ENCODE peak calls at places on chromosomes 4 and X, in ten cellular contexts. V is GM12878; Z is effector memory CD4-positive, alpha-beta T cell; Y is GM23248; L is sigmoid colon; F is H9; O is A549; E is tibial artery; B is right lobe of liver; H is Peyer's patch. J is an unnamed sample. For H3K4me1, the result is how much of the 10 kb centered on the place peaks cover.

GRCh38 chr4:173766231-173766630 is 236.2 kb upstream of the HAND2 start:
- DNase-seq in H (no peak), E (no peak), Y (no peak), B (no peak), L (no peak), F (no peak), V (no peak), O (no peak), Z (no peak), J (no peak)

GRCh38 chrX:25810202-25810601 is 327.9 kb upstream of the MAGEB18 start:
- DNase-seq in F (no peak), H (no peak), B (no peak), E (no peak), Z (no peak), Y (peak), V (no peak), O (no peak), L (no peak), J (no peak)

GRCh38 chr4:88569944-88570455 is 22.3 kb upstream of the HERC3 start:
- DNase-seq in Z (no peak), L (no peak), B (no peak), O (no peak), F (no peak), E (no peak), H (no peak), V (no peak), Y (peak), J (no peak)

GRCh38 chr4:7398104-7398423 is 36.7 kb downstream of the PSAPL1 start:
- DNase-seq in Y (no peak), B (no peak), Z (no peak), O (no peak), V (no peak), H (no peak), L (peak), F (no peak), E (peak), J (no peak)

GRCh38 chr4:102469806-102470205 is 31.4 kb upstream of the NFKB1 start:
- DNase-seq in E (no peak), Z (no peak), F (no peak), B (no peak), O (no peak), L (no peak), H (no peak), V (no peak), Y (no peak), J (no peak)

GRCh38 chr4:114597410-114598115 is 1.0 kb upstream of the UGT8 start:
- DNase-seq in V (no peak), O (no peak), E (no peak), Z (no peak), L (no peak), F (no peak), Y (no peak), B (no peak), H (no peak), J (no peak)

GRCh38 chrX:111168314-111168713 is 72.3 kb downstream of the PAK3 start:
- DNase-seq in Z (no peak), E (no peak), V (no peak), B (no peak), Y (peak), L (no peak), O (no peak), H (no peak), F (peak), J (no peak)

GRCh38 chr4:35950442-35950841 is 293.9 kb downstream of the ARAP2 start:
- DNase-seq in F (no peak), V (no peak), L (no peak), O (no peak), Y (no peak), E (no peak), Z (no peak), H (no peak), B (no peak), J (no peak)

GRCh38 chr4:17385403-17385802 is 126.5 kb downstream of the QDPR start:
- DNase-seq in V (peak), Y (peak), Z (no peak), F (no peak), L (no peak), B (peak), H (no peak), E (no peak), O (no peak), J (no peak)

GRCh38 chr4:149605601-149606378 is 209.9 kb downstream of the IQCM start:
- DNase-seq in H (no peak), Z (no peak), Y (peak), V (no peak), F (no peak), O (no peak), L (no peak), E (no peak), B (no peak), J (no peak)

GRCh38 chr4:151403656-151404055 is 5.3 kb upstream of the FHIP1A start:
- DNase-seq in L (no peak), V (no peak), F (no peak), O (no peak), Y (no peak), H (no peak), Z (no peak), E (no peak), B (no peak), J (no peak)

GRCh38 chr4:186852964-186853391 is 129.3 kb upstream of the FAT1 start:
- DNase-seq in B (no peak), V (no peak), L (no peak), E (no peak), H (no peak), F (no peak), Y (no peak), Z (no peak), O (no peak), J (no peak)

GRCh38 chr4:31086771-31087330 is 366.7 kb downstream of the PCDH7 start:
- DNase-seq in H (no peak), Z (no peak), L (no peak), Y (no peak), B (no peak), V (no peak), O (no peak), E (no peak), F (no peak), J (no peak)

GRCh38 chrX:12956704-12957541 is 18.0 kb upstream of the TMSB4X start:
- DNase-seq in V (peak), O (peak), Z (peak), H (peak), E (no peak), L (no peak), B (no peak), F (no peak), Y (peak), J (no peak)

GRCh38 chr4:8179074-8179473 is 20.0 kb upstream of the SH3TC1 start:
- DNase-seq in L (no peak), Y (no peak), H (no peak), Z (no peak), F (no peak), E (no peak), V (no peak), B (no peak), O (no peak), J (no peak)

GRCh38 chr4:74095886-74096264 is 3.1 kb downstream of the CXCL2 start:
- DNase-seq in Y (no peak), B (no peak), O (no peak), F (no peak), L (no peak), V (no peak), H (no peak), Z (no peak), E (no peak), J (no peak)

GRCh38 chr4:173191623-173192041 is 23.0 kb downstream of the GALNT7 start:
- DNase-seq in H (no peak), Y (peak), O (no peak), Z (no peak), V (no peak), B (no peak), L (no peak), E (no peak), F (no peak), J (no peak)

GRCh38 chrX:97074400-97074799 is 190.7 kb downstream of the RPA4 start:
- DNase-seq in V (no peak), O (no peak), E (no peak), F (no peak), H (no peak), Y (peak), Z (no peak), B (no peak), L (no peak), J (no peak)

GRCh38 chr4:123995939-123996338 is 599.3 kb downstream of the SPRY1 start:
- DNase-seq in V (no peak), F (no peak), O (no peak), L (no peak), E (no peak), Y (peak), H (no peak), B (no peak), Z (no peak), J (no peak)

GRCh38 chrX:50920132-50920531 is 9.6 kb downstream of the BMP15 start:
- DNase-seq in L (no peak), B (no peak), V (no peak), H (no peak), E (no peak), Y (peak), Z (no peak), O (no peak), F (no peak), J (no peak)

GRCh38 chr4:102222838-102223237 is 122.4 kb downstream of the SLC39A8 start:
- DNase-seq in B (no peak), V (no peak), Y (no peak), F (no peak), L (no peak), E (no peak), Z (no peak), H (no peak), O (no peak), J (no peak)

GRCh38 chr4:154466336-154466735 is 25.3 kb downstream of the DCHS2 start:
- DNase-seq in F (no peak), B (no peak), L (no peak), O (no peak), Z (no peak), H (no peak), Y (no peak), V (no peak), E (no peak), J (no peak)

GRCh38 chr4:8305851-8306361 is 36.4 kb downstream of the HTRA3 start:
- DNase-seq in H (no peak), F (peak), Y (no peak), B (peak), O (no peak), E (peak), V (no peak), Z (no peak), L (peak), J (peak)

GRCh38 chrX:151970661-151971060 is 3.8 kb downstream of the GABRE start:
- DNase-seq in Z (no peak), F (no peak), E (peak), B (peak), V (no peak), H (no peak), Y (peak), L (peak), O (peak), J (peak)

GRCh38 chrX:45063319-45064095 is 137.2 kb downstream of the DIPK2B start:
- DNase-seq in Z (no peak), F (no peak), H (no peak), V (no peak), Y (no peak), O (no peak), L (no peak), E (no peak), B (peak), J (peak)

GRCh38 chr4:39526810-39527295 is 386 bp downstream of the UGDH start:
- DNase-seq in H (peak), Z (no peak), E (no peak), B (no peak), Y (no peak), V (no peak), O (no peak), L (no peak), F (no peak), J (no peak)

GRCh38 chr4:19729873-19730735 is 521.6 kb upstream of the SLIT2 start:
- DNase-seq in Y (peak), V (no peak), F (no peak), Z (no peak), L (no peak), H (no peak), O (no peak), B (no peak), E (no peak), J (no peak)

GRCh38 chr4:16764622-16765021 is 133.8 kb downstream of the LDB2 start:
- DNase-seq in B (no peak), H (no peak), F (peak), L (no peak), Y (peak), O (no peak), V (no peak), E (no peak), Z (no peak), J (no peak)

GRCh38 chrX:121336831-121337421 is 289.5 kb downstream of the GLUD2 start:
- DNase-seq in Y (no peak), B (no peak), Z (no peak), V (no peak), O (no peak), L (no peak), H (no peak), E (no peak), F (no peak), J (no peak)

GRCh38 chr4:22339491-22339890 is 176.4 kb downstream of the ADGRA3 start:
- DNase-seq in Y (no peak), V (no peak), L (no peak), O (no peak), E (no peak), H (no peak), Z (no peak), B (no peak), F (no peak), J (no peak)

GRCh38 chr4:163166041-163166579 is 580 bp downstream of the NAF1 start:
- DNase-seq in Y (peak), Z (peak), L (peak), F (peak), E (peak), O (peak), H (peak), V (no peak), B (peak), J (peak)

GRCh38 chrX:138756234-138756633 is 44.7 kb upstream of the FGF13 start:
- DNase-seq in H (no peak), E (peak), F (peak), Z (no peak), V (no peak), O (no peak), B (no peak), Y (peak), L (no peak), J (peak)

GRCh38 chrX:17511556-17511955 is 136.6 kb downstream of the NHS start:
- DNase-seq in B (no peak), H (no peak), Y (peak), Z (no peak), V (no peak), F (no peak), L (no peak), O (no peak), E (no peak), J (no peak)

GRCh38 chrX:23505531-23506303 is 161.6 kb upstream of the PRDX4 start:
- DNase-seq in L (no peak), O (no peak), F (peak), E (no peak), B (no peak), V (no peak), H (no peak), Y (no peak), Z (no peak), J (no peak)

GRCh38 chr4:98864560-98864959 is 64.4 kb downstream of the EIF4E start:
- DNase-seq in H (no peak), Z (no peak), B (no peak), E (no peak), O (no peak), Y (no peak), L (no peak), V (no peak), F (no peak), J (no peak)

GRCh38 chr4:20662851-20663250 is 37.4 kb upstream of the PACRGL start:
- DNase-seq in H (no peak), V (no peak), F (no peak), O (no peak), B (no peak), Z (no peak), E (no peak), Y (peak), L (no peak), J (no peak)

GRCh38 chrX:100850317-100850716 is 23.8 kb downstream of the NOX1 start:
- DNase-seq in L (no peak), B (no peak), Y (no peak), O (no peak), E (no peak), H (no peak), F (no peak), V (no peak), Z (no peak), J (no peak)

GRCh38 chrX:9538544-9539045 is 73.7 kb downstream of the TBL1X start:
- DNase-seq in Y (no peak), H (no peak), V (no peak), O (no peak), L (no peak), Z (no peak), F (no peak), E (no peak), B (peak), J (no peak)

GRCh38 chrX:9539611-9540387 is 74.9 kb downstream of the TBL1X start:
- DNase-seq in E (no peak), V (no peak), O (no peak), Y (no peak), Z (no peak), H (no peak), B (no peak), F (no peak), L (no peak), J (no peak)

GRCh38 chrX:9535101-9535500 is 70.2 kb downstream of the TBL1X start:
- DNase-seq in Y (no peak), B (no peak), E (no peak), V (no peak), H (no peak), Z (no peak), L (no peak), O (no peak), F (no peak), J (no peak)

GRCh38 chrX:9534686-9535085 is 69.8 kb downstream of the TBL1X start:
- DNase-seq in B (no peak), Z (no peak), O (no peak), V (no peak), F (no peak), L (no peak), H (no peak), Y (peak), E (no peak), J (no peak)

DNA sequence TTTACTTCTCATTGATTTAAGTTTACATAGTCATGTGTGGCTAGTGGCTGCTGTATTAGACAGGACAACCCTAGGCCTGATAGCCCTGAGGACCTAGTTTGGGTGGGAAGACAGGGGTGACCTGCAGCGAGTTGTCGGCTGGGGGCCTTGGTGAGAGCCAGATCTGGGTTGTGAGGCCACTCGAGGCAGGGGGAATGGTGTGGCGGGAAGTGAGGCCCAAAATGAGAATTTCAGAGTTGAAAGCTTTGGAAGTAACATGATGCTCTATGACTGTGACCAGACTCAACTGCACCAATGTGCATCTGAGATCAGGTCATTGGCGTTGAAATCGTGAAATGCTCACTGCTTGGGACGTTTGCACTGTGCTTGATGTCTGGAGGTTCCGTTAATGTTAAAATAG is 72.9 kb downstream of the TBL1X start:
- DNase-seq in Y (no peak), H (no peak), L (no peak), E (no peak), F (no peak), B (no peak), V (no peak), O (no peak), Z (no peak), J (no peak)
- H3K4me1 ChIP-seq in Y (under half), H (under half), L (under half), E (under half), F (under half), B (under half), V (under half), O (under half), Z (under half), J (under half)

GRCh38 chr4:2832981-2833670 is 10.5 kb upstream of the ADD1 start:
- DNase-seq in O (no peak), Z (no peak), E (no peak), H (no peak), F (no peak), L (peak), Y (no peak), V (no peak), B (peak), J (no peak)
- H3K4me1 ChIP-seq in O (under half), Z (under half), E (under half), H (under half), F (under half), L (under half), Y (under half), V (under half), B (under half), J (under half)

DNA sequence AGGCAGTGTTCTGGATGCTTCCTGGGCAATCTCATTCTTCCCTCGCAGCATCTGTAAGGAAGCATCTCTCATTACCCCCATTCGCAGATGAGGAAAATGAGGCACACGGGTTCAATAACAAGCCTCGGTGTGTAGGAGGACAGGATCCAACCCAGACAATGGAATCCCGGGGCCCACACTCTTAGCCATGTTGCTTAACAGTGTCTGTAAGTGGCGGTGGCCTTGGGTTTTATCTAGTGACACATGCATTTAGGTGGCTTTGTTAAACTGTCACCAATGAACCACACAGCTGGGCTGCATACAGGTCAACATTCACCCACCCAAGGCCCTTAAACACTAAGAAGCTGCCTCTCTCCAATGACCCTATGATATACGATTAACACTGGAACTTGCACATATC is 22.6 kb downstream of the RELL1 start:
- DNase-seq in Z (no peak), F (no peak), H (no peak), E (no peak), V (no peak), B (no peak), O (no peak), L (no peak), Y (no peak), J (peak)
- H3K4me1 ChIP-seq in Z (under half), F (under half), H (under half), E (under half), V (under half), B (under half), O (half or more), L (under half), Y (under half), J (under half)

DNA sequence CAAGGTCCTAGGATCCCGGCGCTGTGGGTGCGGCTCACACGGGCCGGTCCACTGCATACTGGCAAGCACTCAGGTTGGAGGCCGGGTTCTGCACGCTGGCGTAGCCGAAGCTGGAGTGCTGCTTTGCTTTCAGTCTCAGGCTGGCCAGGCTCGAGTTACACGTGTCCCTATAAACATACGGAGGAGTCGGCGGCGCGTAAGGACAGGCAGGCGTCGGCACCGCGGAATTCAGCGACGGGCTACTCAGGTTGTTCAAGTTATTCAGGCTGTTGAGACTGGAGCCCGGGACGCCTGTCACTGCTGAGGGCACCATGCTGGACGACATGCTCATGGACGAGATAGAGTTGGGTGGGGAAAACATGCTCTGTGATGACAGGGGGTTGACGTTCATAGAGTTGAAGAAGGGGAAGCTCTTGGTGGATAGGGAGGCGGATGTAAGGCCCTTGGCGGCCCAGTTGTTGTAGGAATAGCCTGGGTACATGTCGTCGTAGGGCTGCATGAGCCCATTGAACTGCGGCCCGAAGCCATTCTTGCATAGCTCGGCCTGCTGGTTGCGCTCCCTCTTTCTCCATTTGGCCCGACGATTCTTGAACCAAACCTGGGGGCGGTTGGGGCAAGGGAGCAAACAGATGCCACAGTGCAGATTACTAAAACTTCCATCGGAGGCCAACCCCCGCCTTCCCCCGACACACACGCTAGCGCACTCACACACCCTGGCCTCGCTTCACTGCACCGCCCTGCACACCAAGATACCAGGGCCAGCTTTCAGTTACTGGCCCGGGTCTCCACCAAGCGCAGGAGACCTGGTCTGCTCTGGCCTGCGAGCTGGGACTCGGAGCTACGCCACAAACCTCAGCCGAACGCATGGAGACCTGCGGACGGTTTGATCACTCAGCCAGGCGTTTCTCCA is 4.5 kb downstream of the PITX2 start:
- DNase-seq in L (no peak), E (no peak), Y (no peak), Z (no peak), O (no peak), H (no peak), B (no peak), F (peak), V (no peak), J (no peak)
- H3K4me1 ChIP-seq in L (under half), E (under half), Y (under half), Z (under half), O (under half), H (under half), B (under half), F (under half), V (under half), J (under half)

J was measured in adrenal gland.